ENCODE peak calls at places on chromosomes 11 and 22, in five cellular contexts. Z, T, S, M and F are unnamed samples.

GRCh38 chr22:44824271-44824670 is 71.9 kb downstream of the ARHGAP8 start:
- DNase-seq in Z (no peak), T (no peak), S (no peak), M (no peak), F (no peak)

GRCh38 chr22:44729391-44730012 is 22.9 kb upstream of the ARHGAP8 start:
- DNase-seq in Z (no peak), T (no peak), S (no peak), M (no peak), F (no peak)

GRCh38 chr22:20432244-20432686 is 5.4 kb downstream of the SCARF2 start:
- DNase-seq in Z (no peak), T (no peak), S (no peak), M (no peak), F (no peak)

GRCh38 chr22:37716708-37717107 is 19.9 kb downstream of the TRIOBP start:
- DNase-seq in Z (no peak), T (no peak), S (no peak), M (no peak), F (no peak)

GRCh38 chr11:75520688-75521087 is 5.1 kb downstream of the GDPD5 start:
- DNase-seq in Z (no peak), T (no peak), S (no peak), M (no peak), F (no peak)

GRCh38 chr11:92475824-92476223 is 251.2 kb downstream of the FAT3 start:
- DNase-seq in Z (no peak), T (no peak), S (no peak), M (no peak), F (no peak)

GRCh38 chr11:112617977-112618829 is 343.0 kb upstream of the NCAM1 start:
- DNase-seq in Z (no peak), T (no peak), S (no peak), M (no peak), F (no peak)

GRCh38 chr22:43151251-43152000 is at the start of gene TSPO:
- DNase-seq in Z (no peak), T (peak; percentile 85), S (no peak), M (no peak), F (no peak)

GRCh38 chr11:72833792-72834501 is 19.7 kb downstream of the ATG16L2 start:
- DNase-seq in Z (no peak), T (no peak), S (no peak), M (no peak), F (no peak)

GRCh38 chr11:33445761-33446161 is 188.6 kb downstream of the HIPK3 start:
- DNase-seq in Z (peak; percentile 35), T (no peak), S (no peak), M (no peak), F (no peak)

GRCh38 chr11:26231252-26231661 is 100.7 kb upstream of the ANO3 start:
- DNase-seq in Z (no peak), T (no peak), S (no peak), M (no peak), F (no peak)

GRCh38 chr11:108606495-108607160 is 13.1 kb upstream of the EXPH5 start:
- DNase-seq in Z (no peak), T (no peak), S (no peak), M (no peak), F (no peak)

GRCh38 chr22:23088199-23088604 is 17.9 kb downstream of the GNAZ start:
- DNase-seq in Z (no peak), T (peak; percentile 56), S (no peak), M (no peak), F (no peak)

GRCh38 chr11:31641477-31642062 is 132.0 kb downstream of the ELP4 start:
- DNase-seq in Z (peak; percentile 40), T (peak; percentile 20), S (peak; percentile 17), M (no peak), F (peak; percentile 39)

GRCh38 chr11:125080531-125080911 is 17.4 kb downstream of the SLC37A2 start:
- DNase-seq in Z (no peak), T (no peak), S (no peak), M (no peak), F (no peak)

GRCh38 chr22:20258584-20259335 is 9.4 kb downstream of the RTN4R start:
- DNase-seq in Z (no peak), T (peak; percentile 98), S (no peak), M (no peak), F (no peak)

GRCh38 chr11:7575841-7576451 is 62.1 kb downstream of the PPFIBP2 start:
- DNase-seq in Z (peak; percentile 26), T (no peak), S (no peak), M (no peak), F (no peak)

GRCh38 chr22:19941365-19942070 is at the start of the genes COMT and TXNRD2:
- DNase-seq in Z (no peak), T (peak; percentile 100), S (no peak), M (no peak), F (no peak)

GRCh38 chr11:96259053-96259837 is 83.8 kb downstream of the MAML2 start:
- DNase-seq in Z (no peak), T (no peak), S (no peak), M (no peak), F (no peak)

GRCh38 chr11:69974528-69974927 is 103.6 kb upstream of the ANO1 start:
- DNase-seq in Z (no peak), T (no peak), S (no peak), M (no peak), F (no peak)

GRCh38 chr22:29359469-29359868 is 28.9 kb downstream of the AP1B1 start:
- DNase-seq in Z (peak; percentile 50), T (peak; percentile 41), S (no peak), M (no peak), F (peak; percentile 16)

GRCh38 chr11:10381730-10382129 is 73.3 kb upstream of the AMPD3 start:
- DNase-seq in Z (no peak), T (no peak), S (no peak), M (no peak), F (no peak)
- TF ChIP-seq ATF3 in Z (no peak), T (no peak), S (no peak), M (no peak), F (no peak)

GRCh38 chr11:35366798-35367197 is 52.6 kb downstream of the SLC1A2 start:
- DNase-seq in Z (no peak), T (no peak), S (no peak), M (no peak), F (no peak)

GRCh38 chr11:35363246-35364100 is 55.9 kb downstream of the SLC1A2 start:
- DNase-seq in Z (no peak), T (no peak), S (no peak), M (no peak), F (no peak)

GRCh38 chr11:35365961-35366360 is 53.4 kb downstream of the SLC1A2 start:
- DNase-seq in Z (no peak), T (no peak), S (no peak), M (no peak), F (no peak)

GRCh38 chr11:35364101-35364780 is 55.1 kb downstream of the SLC1A2 start:
- DNase-seq in Z (no peak), T (no peak), S (no peak), M (no peak), F (peak; percentile 29)

DNA sequence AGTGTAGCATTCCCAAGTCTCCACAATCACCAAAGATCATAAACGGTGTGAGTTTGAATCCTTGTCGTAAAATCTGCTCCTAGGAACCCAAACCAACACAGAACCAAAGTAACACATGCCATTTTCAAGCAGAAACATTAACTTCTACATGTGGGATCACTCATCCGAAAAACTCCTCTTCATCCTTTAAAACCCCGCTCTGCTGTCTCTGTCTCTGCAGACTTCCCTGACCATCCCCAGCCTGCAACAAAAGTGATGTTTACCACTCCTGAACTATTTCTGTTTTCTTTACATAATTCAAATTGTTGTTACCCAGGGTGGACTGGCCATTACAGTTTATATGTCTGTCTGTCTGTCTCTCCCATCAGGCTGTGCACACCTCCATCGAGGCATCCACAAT is 54.0 kb downstream of the SLC1A2 start:
- DNase-seq in Z (no peak), T (no peak), S (no peak), M (no peak), F (no peak)
- TF ChIP-seq SRF in Z (no peak), T (no peak), S (no peak), M (no peak), F (no peak)

DNA sequence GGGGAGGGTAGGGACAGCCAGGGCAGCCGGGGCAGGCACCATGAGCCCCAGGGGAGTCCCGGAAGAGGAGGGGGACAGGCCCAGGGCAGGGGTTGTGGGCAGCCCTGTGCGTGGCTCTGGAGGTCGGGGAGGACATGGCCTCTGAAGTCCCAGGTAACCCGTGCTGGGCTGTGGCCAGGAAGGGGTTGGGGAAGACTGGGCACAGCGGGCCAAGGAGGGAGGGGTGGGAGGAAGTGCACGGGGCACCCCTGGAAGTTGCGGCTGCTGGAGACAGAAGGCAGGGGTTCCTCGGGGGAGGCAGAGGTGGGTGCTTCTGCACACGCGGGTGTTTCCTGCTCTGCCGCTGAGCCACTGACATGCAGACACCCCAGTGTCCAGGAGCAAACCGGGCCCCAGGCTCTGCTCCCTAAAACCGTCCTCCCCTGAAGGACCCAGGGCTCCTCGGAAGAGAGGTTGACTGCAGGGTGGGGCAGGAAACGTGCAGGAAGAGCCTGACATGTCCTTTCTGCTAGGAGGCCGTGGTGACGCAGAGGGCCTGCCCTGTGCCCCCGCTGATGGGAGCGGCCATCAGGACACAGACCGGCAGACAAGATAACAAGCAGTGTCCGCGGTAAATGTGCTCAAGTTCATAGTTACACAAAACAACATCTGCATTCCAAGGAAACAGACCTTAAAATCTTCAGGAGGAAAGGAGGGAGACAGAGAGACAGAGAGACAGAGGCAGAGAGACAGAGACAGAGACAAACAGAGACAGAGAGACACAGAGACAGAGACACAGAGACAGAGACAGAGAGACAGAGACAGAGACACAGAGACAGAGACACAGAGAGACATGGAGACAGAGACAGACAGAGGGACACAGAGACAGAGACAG is 5.7 kb downstream of the TNNI2 start:
- DNase-seq in Z (no peak), T (peak; percentile 87), S (no peak), M (no peak), F (no peak)
- TF ChIP-seq YY1 in Z (no peak), T (peak; percentile 73), S (no peak), M (no peak), F (no peak)

GRCh38 chr11:93542753-93543246 is 391 bp downstream of the SMCO4 start:
- DNase-seq in Z (no peak), T (no peak), S (no peak), M (no peak), F (no peak)

GRCh38 chr11:93540337-93540736 is 2.9 kb downstream of the SMCO4 start:
- DNase-seq in Z (no peak), T (no peak), S (no peak), M (no peak), F (no peak)

GRCh38 chr11:93541154-93541553 is 2.0 kb downstream of the SMCO4 start:
- DNase-seq in Z (no peak), T (no peak), S (no peak), M (no peak), F (no peak)

GRCh38 chr11:93543292-93543977 is at the start of gene SMCO4:
- DNase-seq in Z (peak; percentile 62), T (peak; percentile 86), S (peak; percentile 74), M (no peak), F (peak; percentile 58)

DNA sequence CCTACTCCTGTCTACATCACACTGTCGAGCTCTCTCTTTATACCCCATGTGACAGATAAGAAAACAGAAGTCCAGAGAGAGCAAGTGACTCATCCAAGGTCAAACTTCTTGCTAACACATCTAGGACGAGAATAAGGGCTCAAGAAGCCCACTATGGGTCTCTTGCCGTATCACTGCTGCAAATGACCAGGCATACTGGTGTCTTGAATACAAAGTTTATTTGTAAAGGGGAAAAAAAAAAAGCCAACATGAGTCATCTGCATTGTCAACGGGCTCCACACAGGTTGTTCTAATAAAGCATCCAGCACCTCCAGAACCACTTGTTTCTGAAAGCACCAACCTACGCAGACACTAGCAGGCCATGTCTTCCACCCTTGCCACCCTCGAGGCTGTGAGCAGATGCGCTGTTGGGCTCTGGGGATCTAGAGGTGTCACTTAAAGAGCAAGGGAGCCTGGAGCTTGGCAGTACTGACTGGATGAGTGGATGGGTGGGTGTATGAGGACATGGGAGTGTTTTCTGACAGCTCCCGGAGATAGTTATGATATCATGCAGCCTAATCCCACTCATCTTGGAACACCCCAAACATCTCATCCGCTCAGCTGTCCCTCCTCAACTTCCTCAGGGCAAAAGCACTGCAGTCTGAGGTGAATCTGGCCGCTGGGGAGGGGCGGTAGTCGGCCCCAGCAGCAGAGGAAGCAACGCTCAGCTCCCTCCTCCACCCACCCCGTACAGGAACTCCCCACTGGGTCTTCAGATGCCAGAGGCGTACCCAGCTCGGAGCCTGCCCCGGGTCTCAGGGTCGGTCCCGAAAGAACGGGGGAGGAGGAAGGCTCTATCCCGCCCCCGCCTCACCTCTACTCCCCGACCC is 1.1 kb downstream of the SMCO4 start:
- DNase-seq in Z (peak; percentile 62), T (peak; percentile 57), S (peak; percentile 41), M (no peak), F (no peak)
- TF ChIP-seq ATF3 in Z (no peak), T (peak; percentile 87), S (no peak), M (peak; percentile 15), F (no peak)